ENCODE peak calls at places on chromosome 5, in eight cellular contexts. One of them, this sample, is unnamed.

GRCh38 chr5:87400305-87400899 is 12.3 kb downstream of the CCNH start:
- DNase-seq in fibroblast of the conjunctiva: peak; percentile 23
- DNase-seq in PC-3: peak; percentile 78
- DNase-seq in nephron progenitor cell: no peak
- DNase-seq in T-helper 2 cell: no peak
- DNase-seq in pancreas: no peak
- DNase-seq in EL: peak; percentile 56
- DNase-seq in A549: peak; percentile 57
- DNase-seq in this sample: no peak

GRCh38 chr5:81787843-81788242 is 36.9 kb upstream of the SSBP2 start:
- DNase-seq in fibroblast of the conjunctiva: peak; percentile 79
- DNase-seq in PC-3: no peak
- DNase-seq in nephron progenitor cell: no peak
- DNase-seq in T-helper 2 cell: no peak
- DNase-seq in pancreas: peak; percentile 81
- DNase-seq in EL: peak; percentile 46
- DNase-seq in A549: no peak
- DNase-seq in this sample: no peak

GRCh38 chr5:55480781-55481180 is 54.0 kb downstream of the PLPP1 start:
- DNase-seq in fibroblast of the conjunctiva: no peak
- DNase-seq in PC-3: peak; percentile 44
- DNase-seq in nephron progenitor cell: no peak
- DNase-seq in T-helper 2 cell: no peak
- DNase-seq in pancreas: no peak
- DNase-seq in EL: peak; percentile 51
- DNase-seq in A549: no peak
- DNase-seq in this sample: no peak

GRCh38 chr5:111641533-111642230 is 115.3 kb downstream of the NREP start:
- DNase-seq in fibroblast of the conjunctiva: peak; percentile 34
- DNase-seq in PC-3: peak; percentile 83
- DNase-seq in nephron progenitor cell: no peak
- DNase-seq in T-helper 2 cell: no peak
- DNase-seq in pancreas: no peak
- DNase-seq in EL: peak; percentile 82
- DNase-seq in A549: no peak
- DNase-seq in this sample: no peak

GRCh38 chr5:40687316-40687715 is 7.6 kb downstream of the PTGER4 start:
- DNase-seq in fibroblast of the conjunctiva: no peak
- DNase-seq in PC-3: no peak
- DNase-seq in nephron progenitor cell: no peak
- DNase-seq in T-helper 2 cell: no peak
- DNase-seq in pancreas: no peak
- DNase-seq in EL: no peak
- DNase-seq in A549: no peak
- DNase-seq in this sample: no peak

GRCh38 chr5:155342956-155343355 is 329.4 kb downstream of the KIF4B start:
- DNase-seq in fibroblast of the conjunctiva: no peak
- DNase-seq in PC-3: no peak
- DNase-seq in nephron progenitor cell: no peak
- DNase-seq in T-helper 2 cell: no peak
- DNase-seq in pancreas: no peak
- DNase-seq in EL: no peak
- DNase-seq in A549: no peak
- DNase-seq in this sample: no peak

GRCh38 chr5:119343766-119344165 is 12.1 kb upstream of the TNFAIP8 start:
- DNase-seq in fibroblast of the conjunctiva: no peak
- DNase-seq in PC-3: no peak
- DNase-seq in nephron progenitor cell: no peak
- DNase-seq in T-helper 2 cell: no peak
- DNase-seq in pancreas: no peak
- DNase-seq in EL: peak; percentile 6
- DNase-seq in A549: no peak
- DNase-seq in this sample: peak; percentile 69

GRCh38 chr5:1555011-1555807 is 31.4 kb upstream of the LPCAT1 start:
- DNase-seq in fibroblast of the conjunctiva: no peak
- DNase-seq in PC-3: peak; percentile 99
- DNase-seq in nephron progenitor cell: no peak
- DNase-seq in T-helper 2 cell: no peak
- DNase-seq in pancreas: peak; percentile 53
- DNase-seq in EL: peak; percentile 82
- DNase-seq in A549: peak; percentile 81
- DNase-seq in this sample: peak; percentile 75

GRCh38 chr5:39755986-39756385 is 331.2 kb upstream of the DAB2 start:
- DNase-seq in fibroblast of the conjunctiva: peak; percentile 79
- DNase-seq in PC-3: peak; percentile 95
- DNase-seq in nephron progenitor cell: no peak
- DNase-seq in T-helper 2 cell: no peak
- DNase-seq in pancreas: no peak
- DNase-seq in EL: peak; percentile 96
- DNase-seq in A549: peak; percentile 12
- DNase-seq in this sample: peak; percentile 65

GRCh38 chr5:172450861-172451695 is 3.2 kb downstream of the SH3PXD2B start:
- DNase-seq in fibroblast of the conjunctiva: peak; percentile 43
- DNase-seq in PC-3: peak; percentile 35
- DNase-seq in nephron progenitor cell: peak; percentile 55
- DNase-seq in T-helper 2 cell: no peak
- DNase-seq in pancreas: no peak
- DNase-seq in EL: peak; percentile 49
- DNase-seq in A549: peak; percentile 71
- DNase-seq in this sample: no peak

GRCh38 chr5:140205216-140205615 is 30.2 kb downstream of the CYSTM1 start:
- DNase-seq in fibroblast of the conjunctiva: no peak
- DNase-seq in PC-3: no peak
- DNase-seq in nephron progenitor cell: no peak
- DNase-seq in T-helper 2 cell: no peak
- DNase-seq in pancreas: no peak
- DNase-seq in EL: no peak
- DNase-seq in A549: no peak
- DNase-seq in this sample: no peak

GRCh38 chr5:17189381-17190036 is 27.9 kb upstream of the BASP1 start:
- DNase-seq in fibroblast of the conjunctiva: peak; percentile 60
- DNase-seq in PC-3: peak; percentile 99
- DNase-seq in nephron progenitor cell: peak; percentile 83
- DNase-seq in T-helper 2 cell: peak; percentile 29
- DNase-seq in pancreas: peak; percentile 72
- DNase-seq in EL: peak; percentile 83
- DNase-seq in A549: peak; percentile 49
- DNase-seq in this sample: no peak

GRCh38 chr5:2887401-2888348 is 136.2 kb upstream of the IRX2 start:
- DNase-seq in fibroblast of the conjunctiva: no peak
- DNase-seq in PC-3: no peak
- DNase-seq in nephron progenitor cell: no peak
- DNase-seq in T-helper 2 cell: no peak
- DNase-seq in pancreas: no peak
- DNase-seq in EL: no peak
- DNase-seq in A549: no peak
- DNase-seq in this sample: no peak

GRCh38 chr5:81006955-81007636 is 46.9 kb downstream of the RASGRF2 start:
- DNase-seq in fibroblast of the conjunctiva: no peak
- DNase-seq in PC-3: no peak
- DNase-seq in nephron progenitor cell: no peak
- DNase-seq in T-helper 2 cell: peak; percentile 24
- DNase-seq in pancreas: no peak
- DNase-seq in EL: no peak
- DNase-seq in A549: no peak
- DNase-seq in this sample: no peak

GRCh38 chr5:56328753-56329560 is 95.8 kb upstream of the ANKRD55 start:
- DNase-seq in fibroblast of the conjunctiva: no peak
- DNase-seq in PC-3: peak; percentile 67
- DNase-seq in nephron progenitor cell: no peak
- DNase-seq in T-helper 2 cell: peak; percentile 8
- DNase-seq in pancreas: no peak
- DNase-seq in EL: peak; percentile 65
- DNase-seq in A549: no peak
- DNase-seq in this sample: no peak

GRCh38 chr5:133969654-133970324 is 1.4 kb upstream of the C5orf15 start:
- DNase-seq in fibroblast of the conjunctiva: no peak
- DNase-seq in PC-3: no peak
- DNase-seq in nephron progenitor cell: no peak
- DNase-seq in T-helper 2 cell: no peak
- DNase-seq in pancreas: no peak
- DNase-seq in EL: peak; percentile 31
- DNase-seq in A549: peak; percentile 54
- DNase-seq in this sample: no peak

GRCh38 chr5:143033535-143034260 is 263.5 kb downstream of the ARHGAP26 start:
- DNase-seq in fibroblast of the conjunctiva: peak; percentile 36
- DNase-seq in PC-3: peak; percentile 90
- DNase-seq in nephron progenitor cell: no peak
- DNase-seq in T-helper 2 cell: no peak
- DNase-seq in pancreas: no peak
- DNase-seq in EL: peak; percentile 91
- DNase-seq in A549: peak; percentile 21
- DNase-seq in this sample: no peak

This sample was measured in brain pericyte.